ENCODE peak calls at places on chromosomes 5 and 9, in seven cellular contexts. Y is A549; V is body of pancreas; G is SK-N-SH; Q is effector memory CD4-positive, alpha-beta T cell; A is colonic mucosa; W is HCT116. J is an unnamed sample. For H3K4me1, the result is how much of the 10 kb centered on the place peaks cover.

GRCh38 chr9:109143881-109144562 is 23.0 kb downstream of the FRRS1L start:
- DNase-seq in Q (no peak), W (peak), Y (peak), A (no peak), G (peak), V (no peak), J (no peak)

GRCh38 chr5:35117960-35118359 is 70.2 kb upstream of the AGXT2 start:
- DNase-seq in Q (no peak), W (no peak), A (no peak), Y (no peak), G (no peak), V (no peak), J (no peak)

GRCh38 chr9:89498845-89499480 is 1.1 kb upstream of the SEMA4D start:
- DNase-seq in Y (no peak), A (no peak), Q (peak), G (no peak), V (no peak), W (no peak), J (no peak)

GRCh38 chr5:138508958-138509357 is 34.1 kb downstream of the ETF1 start:
- DNase-seq in G (no peak), A (no peak), W (no peak), Y (no peak), V (no peak), Q (no peak), J (no peak)

GRCh38 chr9:130445268-130445983 is 665 bp downstream of the ASS1 start:
- DNase-seq in Y (no peak), A (peak), V (peak), G (no peak), W (no peak), Q (no peak), J (no peak)

GRCh38 chr5:51471642-51472041 is 88.4 kb downstream of the ISL1 start:
- DNase-seq in A (no peak), Y (no peak), G (no peak), V (no peak), Q (no peak), W (no peak), J (no peak)

GRCh38 chr5:142816577-142816976 is 46.4 kb downstream of the ARHGAP26 start:
- DNase-seq in W (no peak), G (no peak), Q (no peak), V (peak), A (no peak), Y (no peak), J (no peak)

GRCh38 chr9:87664153-87665060 is 61.5 kb upstream of the CTSL start:
- DNase-seq in Q (no peak), W (no peak), A (no peak), G (no peak), V (no peak), Y (no peak), J (no peak)

GRCh38 chr5:68766952-68767464 is 326.8 kb upstream of the SLC30A5 start:
- DNase-seq in A (no peak), G (no peak), Y (no peak), W (no peak), Q (no peak), V (no peak), J (no peak)

GRCh38 chr9:121634800-121635261 is 16.6 kb upstream of the DAB2IP start:
- DNase-seq in A (peak), G (peak), V (peak), Q (no peak), W (no peak), Y (peak), J (no peak)

GRCh38 chr5:30846171-30846570 is 347.3 kb upstream of the CDH6 start:
- DNase-seq in W (no peak), Q (no peak), G (no peak), A (no peak), V (no peak), Y (no peak), J (no peak)

GRCh38 chr5:88092938-88093635 is 175.6 kb downstream of the TMEM161B start:
- DNase-seq in G (peak), W (no peak), A (no peak), Y (no peak), V (no peak), Q (no peak), J (no peak)

GRCh38 chr9:92963831-92964606 is 16.7 kb downstream of the FGD3 start:
- DNase-seq in A (peak), W (no peak), V (peak), Q (peak), G (no peak), Y (no peak), J (no peak)

GRCh38 chr9:98726735-98727134 is 18.0 kb upstream of the GABBR2 start:
- DNase-seq in Q (no peak), V (no peak), W (no peak), Y (no peak), G (no peak), A (no peak), J (no peak)

GRCh38 chr5:141637693-141638419 is 1.1 kb downstream of the RELL2 start:
- DNase-seq in A (peak), V (peak), W (no peak), Y (peak), G (peak), Q (peak), J (no peak)

DNA sequence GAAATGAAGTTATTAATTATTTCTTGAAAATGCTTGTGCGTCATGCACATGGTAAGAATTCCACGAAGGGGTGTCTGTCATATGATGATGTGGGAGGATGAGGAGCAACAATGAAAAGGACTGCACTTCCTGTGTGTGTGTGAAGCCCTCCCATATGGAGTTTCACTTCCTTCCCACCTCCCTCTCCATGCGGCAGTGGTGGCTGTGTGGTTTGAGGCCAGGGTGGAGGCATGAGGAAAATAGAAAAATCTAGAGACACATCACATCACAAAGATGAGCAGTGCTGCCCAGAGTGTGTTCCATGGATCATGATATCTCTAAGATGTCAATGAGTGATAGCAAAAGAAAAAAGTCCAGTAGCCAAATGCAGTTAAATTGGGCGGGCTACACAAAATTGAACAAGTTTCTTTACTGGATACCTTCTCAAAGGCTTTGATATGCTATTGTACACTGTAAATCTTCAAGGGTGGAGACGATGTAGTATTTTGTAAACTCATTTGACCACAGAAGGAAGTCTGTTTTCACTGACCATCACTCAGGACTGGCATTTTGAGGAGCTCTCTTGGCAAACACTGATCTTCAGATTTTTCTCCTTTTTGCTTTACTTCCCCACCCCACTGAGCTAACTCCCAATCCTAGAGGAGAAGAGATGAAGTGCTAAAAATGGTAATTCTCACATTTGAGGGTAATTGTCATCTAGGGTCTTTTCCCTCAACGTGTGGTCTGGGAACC is 55.7 kb upstream of the EQTN start:
- DNase-seq in W (no peak), V (no peak), Y (no peak), Q (no peak), G (no peak), A (no peak), J (no peak)
- H3K27ac ChIP-seq in W (no peak), V (no peak), Y (no peak), Q (no peak), G (peak), A (no peak), J (no peak)

GRCh38 chr9:133488686-133489252 is 9.9 kb upstream of the SLC2A6 start:
- DNase-seq in V (no peak), A (no peak), G (no peak), Y (no peak), W (no peak), Q (no peak), J (no peak)

GRCh38 chr9:133487331-133487725 is 8.4 kb upstream of the SLC2A6 start:
- DNase-seq in G (no peak), A (no peak), W (no peak), Q (no peak), Y (no peak), V (no peak), J (no peak)

GRCh38 chr9:133485531-133486260 is 6.8 kb upstream of the SLC2A6 start:
- DNase-seq in A (no peak), G (no peak), Y (peak), W (no peak), Q (no peak), V (no peak), J (no peak)

GRCh38 chr9:133483611-133484010 is 4.7 kb upstream of the SLC2A6 start:
- DNase-seq in Q (no peak), Y (no peak), V (no peak), A (no peak), G (no peak), W (no peak), J (no peak)

GRCh38 chr9:133484671-133485437 is 6.0 kb upstream of the SLC2A6 start:
- DNase-seq in V (peak), Y (no peak), W (no peak), A (no peak), G (peak), Q (no peak), J (no peak)
- H3K4me1 ChIP-seq in V (under half), Y (under half), W (under half), A (under half), G (under half), Q (under half), J (under half)

DNA sequence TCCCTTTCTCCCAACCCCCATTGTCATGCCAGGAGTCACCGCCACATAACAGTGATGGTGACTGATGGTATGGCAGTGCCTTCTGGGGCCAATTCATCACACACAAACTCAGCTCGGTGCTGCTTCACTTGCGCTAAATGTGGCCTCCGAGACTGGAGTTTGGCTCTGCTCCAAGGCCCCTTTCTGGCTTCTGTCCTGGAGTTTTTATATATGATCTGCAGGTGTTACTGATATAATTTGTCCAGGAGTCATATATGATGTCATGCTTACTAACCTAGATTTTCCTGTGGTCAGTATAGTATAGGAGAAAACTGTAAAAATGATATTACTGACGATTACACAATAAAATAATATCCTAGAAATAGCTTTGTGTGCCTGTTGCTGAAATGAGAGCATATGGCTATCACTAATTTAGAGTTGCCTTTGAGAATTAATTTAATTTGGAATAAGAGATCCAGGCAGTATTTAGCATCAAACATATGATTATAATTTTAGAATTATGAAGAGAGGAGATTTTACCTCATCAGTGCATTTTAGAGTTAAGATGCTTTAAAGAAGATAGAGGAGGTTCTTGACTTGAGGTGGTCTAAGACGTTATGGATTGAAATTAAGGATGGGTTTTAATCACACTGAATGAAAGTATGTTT is 334.1 kb upstream of the CD180 start:
- DNase-seq in A (no peak), V (no peak), G (peak), W (no peak), Y (no peak), Q (no peak), J (no peak)
- H3K27ac ChIP-seq in A (no peak), V (no peak), G (peak), W (no peak), Y (no peak), Q (no peak), J (no peak)

DNA sequence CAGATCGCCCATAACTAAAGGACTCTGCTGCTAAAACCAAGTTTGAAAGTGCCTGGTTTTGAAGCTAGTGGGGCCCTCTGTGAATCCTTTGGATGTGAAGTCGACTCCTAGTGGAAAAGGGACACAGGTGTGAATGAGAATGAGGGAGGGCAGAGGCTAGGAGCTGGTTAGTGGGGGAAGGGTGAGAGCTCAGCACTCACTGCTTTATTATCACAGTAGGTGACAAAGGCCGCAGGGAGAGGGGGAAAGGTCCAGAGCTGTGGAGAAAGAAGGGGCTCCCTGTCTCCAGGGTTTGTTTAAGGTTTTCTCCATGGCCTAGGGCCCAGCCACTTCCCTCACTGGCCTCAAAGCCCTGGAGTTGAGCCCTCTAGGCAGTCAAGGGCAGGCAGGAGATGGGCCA is 3.5 kb downstream of the HDHD3 start:
- DNase-seq in G (no peak), V (no peak), Q (no peak), A (no peak), W (no peak), Y (no peak), J (no peak)
- H3K4me1 ChIP-seq in G (under half), V (half or more), Q (under half), A (under half), W (under half), Y (under half), J (under half)

J was measured in iPS DF 6.9.